ENCODE peak calls at places on chromosomes 5 and 9, in five cellular contexts. One of them, this sample, is unnamed.
A peak's percentile ranks its signal among the peaks of the same experiment; 100 is the strongest.

GRCh38 chr9:79080536-79080935 is 491.2 kb upstream of the TLE4 start:
- DNase-seq in mammary epithelial cell: peak; percentile 6
- DNase-seq in neural progenitor cell: no peak
- DNase-seq in fibroblast of lung: no peak
- DNase-seq in astrocyte: peak; percentile 13
- DNase-seq in this sample: no peak

GRCh38 chr5:73118331-73119011 is 1.9 kb upstream of the TMEM171 start:
- DNase-seq in mammary epithelial cell: peak; percentile 40
- DNase-seq in neural progenitor cell: no peak
- DNase-seq in fibroblast of lung: no peak
- DNase-seq in astrocyte: no peak
- DNase-seq in this sample: no peak

GRCh38 chr5:132746592-132747063 is 598 bp upstream of the CCNI2 start:
- DNase-seq in mammary epithelial cell: no peak
- DNase-seq in neural progenitor cell: peak; percentile 70
- DNase-seq in fibroblast of lung: peak; percentile 20
- DNase-seq in astrocyte: no peak
- DNase-seq in this sample: peak; percentile 42

GRCh38 chr5:11247224-11247623 is 486.2 kb upstream of the DAP start:
- DNase-seq in mammary epithelial cell: no peak
- DNase-seq in neural progenitor cell: peak; percentile 1
- DNase-seq in fibroblast of lung: no peak
- DNase-seq in astrocyte: no peak
- DNase-seq in this sample: no peak

GRCh38 chr5:74034738-74035137 is 408.7 kb downstream of the ARHGEF28 start:
- DNase-seq in mammary epithelial cell: peak; percentile 95
- DNase-seq in neural progenitor cell: no peak
- DNase-seq in fibroblast of lung: peak; percentile 32
- DNase-seq in astrocyte: peak; percentile 94
- DNase-seq in this sample: peak; percentile 97

GRCh38 chr9:2234371-2234893 is 219.3 kb downstream of the SMARCA2 start:
- DNase-seq in mammary epithelial cell: peak; percentile 60
- DNase-seq in neural progenitor cell: no peak
- DNase-seq in fibroblast of lung: peak; percentile 38
- DNase-seq in astrocyte: no peak
- DNase-seq in this sample: peak; percentile 63

GRCh38 chr9:72280913-72281500 is 84.0 kb downstream of the ZFAND5 start:
- DNase-seq in mammary epithelial cell: peak; percentile 50
- DNase-seq in neural progenitor cell: peak; percentile 75
- DNase-seq in fibroblast of lung: peak; percentile 74
- DNase-seq in astrocyte: peak; percentile 35
- DNase-seq in this sample: peak; percentile 78

GRCh38 chr9:105341784-105342183 is 97.3 kb downstream of the SLC44A1 start:
- DNase-seq in mammary epithelial cell: no peak
- DNase-seq in neural progenitor cell: no peak
- DNase-seq in fibroblast of lung: peak; percentile 70
- DNase-seq in astrocyte: peak; percentile 14
- DNase-seq in this sample: peak; percentile 65

GRCh38 chr5:10647640-10648039 is 83.8 kb downstream of the ANKRD33B start:
- DNase-seq in mammary epithelial cell: no peak
- DNase-seq in neural progenitor cell: no peak
- DNase-seq in fibroblast of lung: no peak
- DNase-seq in astrocyte: no peak
- DNase-seq in this sample: no peak

GRCh38 chr5:43110606-43111170 is 10.0 kb upstream of the ZNF131 start:
- DNase-seq in mammary epithelial cell: no peak
- DNase-seq in neural progenitor cell: peak; percentile 16
- DNase-seq in fibroblast of lung: no peak
- DNase-seq in astrocyte: no peak
- DNase-seq in this sample: no peak

GRCh38 chr9:123309611-123310010 is 41.2 kb upstream of the STRBP start:
- DNase-seq in mammary epithelial cell: peak; percentile 52
- DNase-seq in neural progenitor cell: no peak
- DNase-seq in fibroblast of lung: no peak
- DNase-seq in astrocyte: no peak
- DNase-seq in this sample: peak; percentile 19

GRCh38 chr9:98864257-98865180 is 57.0 kb downstream of the GALNT12 start:
- DNase-seq in mammary epithelial cell: no peak
- DNase-seq in neural progenitor cell: no peak
- DNase-seq in fibroblast of lung: peak; percentile 71
- DNase-seq in astrocyte: no peak
- DNase-seq in this sample: peak; percentile 73

GRCh38 chr5:113489299-113489698 is 1.0 kb upstream of the MCC start:
- DNase-seq in mammary epithelial cell: peak; percentile 100
- DNase-seq in neural progenitor cell: no peak
- DNase-seq in fibroblast of lung: peak; percentile 98
- DNase-seq in astrocyte: peak; percentile 99
- DNase-seq in this sample: peak; percentile 97

GRCh38 chr5:9337908-9338307 is 208.0 kb downstream of the SEMA5A start:
- DNase-seq in mammary epithelial cell: peak; percentile 69
- DNase-seq in neural progenitor cell: no peak
- DNase-seq in fibroblast of lung: peak; percentile 89
- DNase-seq in astrocyte: peak; percentile 63
- DNase-seq in this sample: peak; percentile 82

GRCh38 chr5:176738851-176739250 is 71.5 kb upstream of the UNC5A start:
- DNase-seq in mammary epithelial cell: no peak
- DNase-seq in neural progenitor cell: no peak
- DNase-seq in fibroblast of lung: no peak
- DNase-seq in astrocyte: no peak
- DNase-seq in this sample: no peak

GRCh38 chr5:42108468-42108867 is 183.4 kb downstream of the FBXO4 start:
- DNase-seq in mammary epithelial cell: no peak
- DNase-seq in neural progenitor cell: no peak
- DNase-seq in fibroblast of lung: no peak
- DNase-seq in astrocyte: no peak
- DNase-seq in this sample: no peak

GRCh38 chr5:179127136-179128040 is 67.2 kb downstream of the ZNF354C start:
- DNase-seq in mammary epithelial cell: no peak
- DNase-seq in neural progenitor cell: no peak
- DNase-seq in fibroblast of lung: no peak
- DNase-seq in astrocyte: no peak
- DNase-seq in this sample: no peak

GRCh38 chr9:133129001-133129799 is 8.2 kb upstream of the RALGDS start:
- DNase-seq in mammary epithelial cell: no peak
- DNase-seq in neural progenitor cell: no peak
- DNase-seq in fibroblast of lung: no peak
- DNase-seq in astrocyte: no peak
- DNase-seq in this sample: no peak

GRCh38 chr9:120513825-120514598 is 66.0 kb downstream of the CDK5RAP2 start:
- DNase-seq in mammary epithelial cell: peak; percentile 31
- DNase-seq in neural progenitor cell: no peak
- DNase-seq in fibroblast of lung: no peak
- DNase-seq in astrocyte: no peak
- DNase-seq in this sample: no peak

GRCh38 chr5:41416336-41416735 is 94.1 kb downstream of the PLCXD3 start:
- DNase-seq in mammary epithelial cell: peak; percentile 12
- DNase-seq in neural progenitor cell: no peak
- DNase-seq in fibroblast of lung: no peak
- DNase-seq in astrocyte: no peak
- DNase-seq in this sample: peak; percentile 30

GRCh38 chr5:172129174-172129764 is 58.8 kb downstream of the STK10 start:
- DNase-seq in mammary epithelial cell: no peak
- DNase-seq in neural progenitor cell: no peak
- DNase-seq in fibroblast of lung: no peak
- DNase-seq in astrocyte: no peak
- DNase-seq in this sample: no peak

GRCh38 chr9:92659601-92660000 is 10.3 kb downstream of the IPPK start:
- DNase-seq in mammary epithelial cell: no peak
- DNase-seq in neural progenitor cell: peak; percentile 83
- DNase-seq in fibroblast of lung: no peak
- DNase-seq in astrocyte: no peak
- DNase-seq in this sample: no peak

GRCh38 chr5:1255081-1255561 is 29.9 kb downstream of the SLC6A18 start:
- DNase-seq in mammary epithelial cell: no peak
- DNase-seq in neural progenitor cell: no peak
- DNase-seq in fibroblast of lung: no peak
- DNase-seq in astrocyte: no peak
- DNase-seq in this sample: no peak

GRCh38 chr5:120817044-120817985 is 353.2 kb downstream of the PRR16 start:
- DNase-seq in mammary epithelial cell: peak; percentile 5
- DNase-seq in neural progenitor cell: peak; percentile 38
- DNase-seq in fibroblast of lung: peak; percentile 51
- DNase-seq in astrocyte: peak; percentile 6
- DNase-seq in this sample: peak; percentile 52

GRCh38 chr9:109974918-109975276 is 194.9 kb downstream of the PALM2AKAP2 start:
- DNase-seq in mammary epithelial cell: no peak
- DNase-seq in neural progenitor cell: no peak
- DNase-seq in fibroblast of lung: no peak
- DNase-seq in astrocyte: no peak
- DNase-seq in this sample: no peak

GRCh38 chr5:5270958-5271605 is 131.0 kb downstream of the ADAMTS16 start:
- DNase-seq in mammary epithelial cell: peak; percentile 91
- DNase-seq in neural progenitor cell: peak; percentile 71
- DNase-seq in fibroblast of lung: peak; percentile 67
- DNase-seq in astrocyte: peak; percentile 92
- DNase-seq in this sample: peak; percentile 84

GRCh38 chr5:57841671-57842375 is 359.2 kb upstream of the ACTBL2 start:
- DNase-seq in mammary epithelial cell: peak; percentile 99
- DNase-seq in neural progenitor cell: peak; percentile 62
- DNase-seq in fibroblast of lung: peak; percentile 85
- DNase-seq in astrocyte: peak; percentile 99
- DNase-seq in this sample: peak; percentile 91

GRCh38 chr5:53871050-53871449 is 310.6 kb downstream of the NDUFS4 start:
- DNase-seq in mammary epithelial cell: peak; percentile 3
- DNase-seq in neural progenitor cell: no peak
- DNase-seq in fibroblast of lung: no peak
- DNase-seq in astrocyte: no peak
- DNase-seq in this sample: peak; percentile 25

GRCh38 chr9:110517483-110517882 is 62.1 kb downstream of the SVEP1 start:
- DNase-seq in mammary epithelial cell: no peak
- DNase-seq in neural progenitor cell: no peak
- DNase-seq in fibroblast of lung: no peak
- DNase-seq in astrocyte: no peak
- DNase-seq in this sample: no peak

GRCh38 chr9:132810314-132810713 is 67.8 kb downstream of the AK8 start:
- DNase-seq in mammary epithelial cell: no peak
- DNase-seq in neural progenitor cell: no peak
- DNase-seq in fibroblast of lung: no peak
- DNase-seq in astrocyte: no peak
- DNase-seq in this sample: no peak

DNA sequence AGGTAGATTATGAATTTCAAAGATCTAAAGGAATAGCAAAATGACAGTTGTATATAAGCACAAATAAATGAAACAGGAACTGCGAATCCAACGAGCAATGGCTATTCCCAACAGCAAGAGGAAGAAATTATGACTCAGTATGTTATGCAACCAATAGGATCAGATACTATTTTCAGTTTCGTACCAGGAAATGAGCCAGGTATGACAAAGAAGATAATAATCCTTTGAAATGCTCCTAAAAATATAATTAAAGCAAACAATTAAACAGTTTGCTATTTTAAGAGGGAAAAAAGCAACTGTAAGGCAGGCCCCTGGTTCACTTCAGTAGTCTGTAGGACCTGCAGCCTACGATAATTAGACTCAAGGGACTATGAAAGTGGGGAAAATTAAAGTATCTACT is 58.9 kb downstream of the AUH start:
- DNase-seq in mammary epithelial cell: peak; percentile 80
- DNase-seq in neural progenitor cell: no peak
- DNase-seq in fibroblast of lung: peak; percentile 90
- DNase-seq in astrocyte: peak; percentile 88
- DNase-seq in this sample: peak; percentile 91
- H2AFZ ChIP-seq in mammary epithelial cell: no peak overlapping the region
- H2AFZ ChIP-seq in neural progenitor cell: no peak overlapping the region
- H2AFZ ChIP-seq in fibroblast of lung: no peak overlapping the region
- H2AFZ ChIP-seq in astrocyte: no peak overlapping the region
- H2AFZ ChIP-seq in this sample: peak overlapping the region; percentile 12

GRCh38 chr9:137256839-137257238 is 1.7 kb downstream of the NELFB start:
- DNase-seq in mammary epithelial cell: no peak
- DNase-seq in neural progenitor cell: no peak
- DNase-seq in fibroblast of lung: no peak
- DNase-seq in astrocyte: no peak
- DNase-seq in this sample: no peak

GRCh38 chr9:137253717-137254623 is 1.2 kb upstream of the NELFB start:
- DNase-seq in mammary epithelial cell: no peak
- DNase-seq in neural progenitor cell: peak; percentile 65
- DNase-seq in fibroblast of lung: no peak
- DNase-seq in astrocyte: no peak
- DNase-seq in this sample: peak; percentile 42

GRCh38 chr9:137256362-137256761 is 1.2 kb downstream of the NELFB start:
- DNase-seq in mammary epithelial cell: no peak
- DNase-seq in neural progenitor cell: no peak
- DNase-seq in fibroblast of lung: no peak
- DNase-seq in astrocyte: no peak
- DNase-seq in this sample: peak; percentile 30

GRCh38 chr9:137255448-137256114 is 454 bp downstream of the NELFB start:
- DNase-seq in mammary epithelial cell: peak; percentile 53
- DNase-seq in neural progenitor cell: no peak
- DNase-seq in fibroblast of lung: peak; percentile 28
- DNase-seq in astrocyte: no peak
- DNase-seq in this sample: peak; percentile 68

GRCh38 chr9:137254624-137255447 is at the start of gene NELFB:
- DNase-seq in mammary epithelial cell: peak; percentile 81
- DNase-seq in neural progenitor cell: peak; percentile 94
- DNase-seq in fibroblast of lung: peak; percentile 83
- DNase-seq in astrocyte: peak; percentile 48
- DNase-seq in this sample: peak; percentile 90
- H3K4me2 ChIP-seq in mammary epithelial cell: peak within 1 kb of the TSS; percentile 96
- H3K4me2 ChIP-seq in neural progenitor cell: peak within 1 kb of the TSS; percentile 100
- H3K4me2 ChIP-seq in fibroblast of lung: peak within 1 kb of the TSS; percentile 97
- H3K4me2 ChIP-seq in astrocyte: peak within 1 kb of the TSS; percentile 99
- H3K4me2 ChIP-seq in this sample: peak within 1 kb of the TSS; percentile 88

GRCh38 chr9:96022445-96023031 is 147.0 kb downstream of the ERCC6L2 start:
- DNase-seq in mammary epithelial cell: no peak
- DNase-seq in neural progenitor cell: peak; percentile 71
- DNase-seq in fibroblast of lung: no peak
- DNase-seq in astrocyte: no peak
- DNase-seq in this sample: no peak
- TF ChIP-seq EZH2 in mammary epithelial cell: no peak
- TF ChIP-seq EZH2 in neural progenitor cell: no peak
- TF ChIP-seq EZH2 in fibroblast of lung: peak; percentile 76
- TF ChIP-seq EZH2 in astrocyte: peak; percentile 91
- TF ChIP-seq EZH2 in this sample: no peak

DNA sequence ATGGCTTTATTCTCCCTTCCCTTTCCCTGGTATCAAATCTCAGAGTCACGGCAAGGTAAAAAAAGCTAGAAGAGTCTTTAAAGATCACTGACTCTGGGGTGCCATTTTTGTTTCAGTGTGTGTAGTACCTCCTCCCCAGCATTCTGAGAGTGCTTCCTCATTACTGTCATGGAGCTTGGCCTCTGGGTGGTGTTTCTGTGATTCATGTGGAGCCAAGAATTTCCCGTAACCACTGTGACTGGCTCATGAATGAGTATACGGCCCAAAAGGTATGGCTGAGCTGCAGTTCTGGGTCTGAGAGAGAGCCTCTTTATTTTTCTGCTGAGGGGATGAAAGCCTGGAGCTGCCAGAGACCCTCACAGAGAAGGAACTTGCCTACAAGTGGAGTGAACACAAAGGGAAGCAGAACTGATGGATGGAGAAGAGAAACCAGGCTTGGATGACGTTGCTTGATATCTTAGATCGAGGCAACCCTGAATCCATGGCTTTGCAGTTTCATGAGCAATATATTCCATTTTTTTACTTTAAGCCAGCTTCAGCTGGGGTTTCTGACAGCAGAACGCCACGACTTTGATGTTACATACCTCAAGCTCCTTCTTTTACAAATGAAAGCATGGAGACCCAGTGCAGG is 85.6 kb downstream of the PTTG1 start:
- DNase-seq in mammary epithelial cell: peak; percentile 81
- DNase-seq in neural progenitor cell: no peak
- DNase-seq in fibroblast of lung: peak; percentile 7
- DNase-seq in astrocyte: peak; percentile 83
- DNase-seq in this sample: peak; percentile 86
- H2AFZ ChIP-seq in mammary epithelial cell: peak overlapping the region; percentile 82
- H2AFZ ChIP-seq in neural progenitor cell: no peak overlapping the region
- H2AFZ ChIP-seq in fibroblast of lung: peak overlapping the region; percentile 21
- H2AFZ ChIP-seq in astrocyte: peak overlapping the region; percentile 67
- H2AFZ ChIP-seq in this sample: peak overlapping the region; percentile 86